ENCODE peak calls at places on chromosome 17, in eight cellular contexts. C is GM23248; K is pancreas; J is right lobe of liver; H is aorta; D is K562; F is adipocyte; V is CD4-positive, CD25-positive, alpha-beta regulatory T cell. U is an unnamed sample.
A peak's percentile ranks its signal among the peaks of the same experiment; 100 is the strongest.

GRCh38 chr17:73968680-73969079 is 234.8 kb upstream of the RPL38 start:
- DNase-seq in F (no peak), K (no peak), C (no peak), D (no peak), V (no peak), J (no peak), H (no peak), U (no peak)

GRCh38 chr17:77821114-77821513 is 137.4 kb upstream of the TNRC6C start:
- DNase-seq in F (no peak), H (peak; percentile 70), K (no peak), D (peak; percentile 32), V (no peak), J (no peak), C (no peak), U (peak; percentile 56)

GRCh38 chr17:31392856-31393748 is 1.6 kb downstream of the RAB11FIP4 start:
- DNase-seq in D (no peak), K (no peak), J (peak; percentile 40), C (no peak), F (no peak), H (peak; percentile 72), V (no peak), U (no peak)

GRCh38 chr17:62562656-62563055 is 64.8 kb upstream of the MRC2 start:
- DNase-seq in J (no peak), D (no peak), K (no peak), C (peak; percentile 59), H (no peak), F (peak; percentile 57), V (no peak), U (no peak)

GRCh38 chr17:50943575-50943933 is 77.4 kb upstream of the TOB1 start:
- DNase-seq in C (no peak), K (peak; percentile 30), V (no peak), D (no peak), J (peak; percentile 59), F (no peak), H (peak; percentile 52), U (peak; percentile 68)

GRCh38 chr17:37802712-37803416 is 58.0 kb upstream of the HNF1B start:
- DNase-seq in C (peak; percentile 71), K (no peak), H (no peak), J (peak; percentile 82), D (no peak), F (peak; percentile 70), V (no peak), U (peak; percentile 29)

GRCh38 chr17:82705756-82706155 is 7.3 kb upstream of the RAB40B start:
- DNase-seq in C (no peak), K (no peak), D (no peak), F (no peak), V (no peak), H (no peak), J (no peak), U (no peak)

GRCh38 chr17:80600586-80600985 is 55.9 kb downstream of the RPTOR start:
- DNase-seq in D (no peak), F (no peak), J (no peak), C (no peak), V (no peak), H (no peak), K (no peak), U (no peak)

GRCh38 chr17:50180593-50180992 is 14.8 kb downstream of the SGCA start:
- DNase-seq in F (no peak), V (no peak), K (no peak), J (no peak), H (peak; percentile 74), D (no peak), C (no peak), U (no peak)

DNA sequence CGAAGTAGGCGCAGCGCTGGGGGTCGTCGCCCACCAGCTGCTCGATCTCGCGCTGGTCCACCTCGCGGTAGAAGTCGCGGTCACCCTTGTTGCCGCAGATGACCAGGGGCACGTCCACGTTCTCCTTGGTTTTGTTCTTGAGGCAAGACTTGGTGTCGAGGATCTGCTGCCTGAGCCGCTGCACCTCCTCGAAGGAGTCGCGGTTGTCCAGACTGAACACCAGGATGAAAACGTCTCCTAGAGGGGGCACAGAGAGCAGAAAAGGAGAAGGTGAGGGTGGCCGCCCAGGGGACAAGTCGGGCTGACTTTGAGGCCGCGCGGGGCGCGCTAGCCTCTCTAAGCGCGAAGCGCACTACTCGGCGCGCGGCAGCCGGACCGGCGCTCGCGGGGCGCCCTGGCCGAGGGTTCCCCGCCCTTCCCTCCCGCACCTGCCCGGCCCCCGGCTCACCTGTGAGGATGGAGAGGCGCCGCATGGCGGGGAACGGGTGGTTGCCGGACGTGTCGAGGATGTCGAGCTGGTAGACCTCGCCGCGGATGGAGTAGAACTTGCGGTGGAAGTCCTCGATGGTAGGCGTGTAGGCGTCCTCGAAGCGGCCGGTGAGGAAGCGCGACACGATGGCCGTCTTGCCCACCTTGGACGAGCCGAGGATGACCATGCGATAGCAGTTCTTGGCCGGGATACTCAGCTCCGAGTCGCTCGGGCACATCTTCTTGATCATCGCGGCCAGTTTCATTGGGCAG is 577 bp downstream of the RASD1 start:
- DNase-seq in K (peak; percentile 43), D (no peak), H (peak; percentile 83), C (peak; percentile 56), F (no peak), J (peak; percentile 46), V (peak; percentile 30), U (no peak)
- H3K4me3 ChIP-seq in K (peak overlapping the region; percentile 52), D (no peak overlapping the region), H (no peak overlapping the region), C (peak overlapping the region; percentile 85), F (peak overlapping the region; percentile 95), J (peak overlapping the region; percentile 55), V (no peak overlapping the region), U (peak overlapping the region; percentile 56)

GRCh38 chr17:22462461-22462860 is 770.1 kb downstream of the KCNJ18 start:
- DNase-seq in V (no peak), H (no peak), F (no peak), C (no peak), D (no peak), K (no peak), J (no peak), U (no peak)
- H3K9me3 ChIP-seq in V (peaks cover 11% of the 10 kb centered on the region), H (no peaks in the 10 kb centered on the region), F (no peaks in the 10 kb centered on the region), C (no peaks in the 10 kb centered on the region), D (no peaks in the 10 kb centered on the region), K (no peaks in the 10 kb centered on the region), J (no peaks in the 10 kb centered on the region), U (no peaks in the 10 kb centered on the region)

DNA sequence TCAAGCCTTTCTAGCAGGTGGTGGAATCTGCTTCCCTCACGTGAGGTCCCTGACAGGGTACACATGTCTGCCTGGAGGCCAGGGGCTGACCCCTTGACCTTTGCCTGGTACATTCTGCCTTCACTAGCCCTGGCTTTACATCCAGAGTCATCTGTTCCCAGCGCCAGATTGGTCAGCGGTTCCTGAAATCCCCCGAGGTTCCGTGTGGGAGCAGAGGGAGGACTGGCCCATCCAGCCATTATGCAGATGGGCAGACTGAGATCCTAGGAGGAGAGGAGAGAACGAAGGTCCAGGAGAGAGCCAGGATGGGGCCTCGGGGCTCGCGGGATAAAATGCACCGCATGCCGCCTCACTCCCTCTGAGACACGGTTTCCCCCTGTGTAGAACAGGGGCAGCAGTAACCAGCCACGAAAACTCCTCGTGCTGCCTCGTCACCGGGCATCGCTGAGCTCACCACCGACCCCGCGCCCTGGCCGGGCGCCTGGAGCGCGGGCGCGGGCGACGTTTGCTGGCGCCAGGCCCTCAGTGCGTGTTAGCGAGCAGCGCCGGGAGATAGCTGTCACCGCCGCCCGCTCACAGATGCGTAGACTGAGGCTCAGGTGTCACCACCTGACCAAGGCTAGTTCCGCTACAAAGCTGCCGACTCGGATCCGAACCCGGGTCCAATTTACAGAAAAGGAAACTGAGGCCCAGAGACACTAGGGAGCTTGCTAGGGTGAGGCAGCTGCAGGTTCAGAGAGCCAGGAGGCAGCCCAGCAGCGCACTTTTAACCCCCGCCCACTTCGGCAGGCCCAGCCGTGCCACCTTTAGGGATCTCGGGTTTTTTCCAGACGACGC is 811 bp upstream of the MAP2K3 start:
- DNase-seq in C (peak; percentile 67), J (peak; percentile 67), D (no peak), F (no peak), V (no peak), K (no peak), H (peak; percentile 89), U (no peak)
- H3K4me1 ChIP-seq in C (peaks cover 32% of the 10 kb centered on the region), J (peaks cover 4% of the 10 kb centered on the region), D (peaks cover 14% of the 10 kb centered on the region), F (peaks cover 51% of the 10 kb centered on the region), V (peaks cover 64% of the 10 kb centered on the region), K (peaks cover 23% of the 10 kb centered on the region), H (no peaks in the 10 kb centered on the region), U (no peaks in the 10 kb centered on the region)

DNA sequence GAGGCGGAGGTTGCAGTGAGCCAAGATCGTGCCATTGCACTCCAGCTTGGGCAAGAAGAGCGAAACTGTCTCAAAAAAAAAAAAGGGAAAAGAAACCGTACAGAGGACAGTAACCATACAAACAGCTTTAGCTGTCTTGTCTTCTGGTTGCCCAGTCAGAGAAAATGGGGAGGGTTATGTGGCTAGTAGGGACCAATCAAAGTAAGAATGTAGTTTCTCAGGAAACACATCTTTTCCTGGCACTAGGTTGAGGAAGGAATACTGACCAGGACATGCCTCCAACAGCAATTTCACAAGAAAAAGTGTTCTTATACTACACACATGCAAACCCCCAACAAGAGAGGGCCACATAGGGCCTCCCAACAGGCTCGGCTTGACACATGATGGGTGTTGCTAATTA is 2.1 kb downstream of the MIF4GD start:
- DNase-seq in J (no peak), D (no peak), V (no peak), H (no peak), C (peak; percentile 11), F (no peak), K (no peak), U (no peak)
- H3K4me3 ChIP-seq in J (no peak overlapping the region), D (no peak overlapping the region), V (no peak overlapping the region), H (no peak overlapping the region), C (no peak overlapping the region), F (no peak overlapping the region), K (no peak overlapping the region), U (no peak overlapping the region)

GRCh38 chr17:81648707-81649085 is 7.6 kb downstream of the PDE6G start:
- DNase-seq in J (no peak), D (no peak), H (no peak), V (no peak), F (no peak), C (no peak), K (no peak), U (no peak)
- H3K9me3 ChIP-seq in J (no peaks in the 10 kb centered on the region), D (peaks cover 6% of the 10 kb centered on the region), H (peaks cover 2% of the 10 kb centered on the region), V (no peaks in the 10 kb centered on the region), F (no peaks in the 10 kb centered on the region), C (no peaks in the 10 kb centered on the region), K (no peaks in the 10 kb centered on the region), U (no peaks in the 10 kb centered on the region)

GRCh38 chr17:16882243-16882925 is 89.5 kb downstream of the TNFRSF13B start:
- DNase-seq in K (no peak), D (no peak), J (no peak), H (no peak), V (no peak), F (no peak), C (no peak), U (no peak)

GRCh38 chr17:16888413-16889087 is 83.4 kb downstream of the TNFRSF13B start:
- DNase-seq in C (peak; percentile 61), J (no peak), D (no peak), V (no peak), H (no peak), K (no peak), F (no peak), U (no peak)

GRCh38 chr17:16889088-16889465 is 82.8 kb downstream of the TNFRSF13B start:
- DNase-seq in K (no peak), J (no peak), H (no peak), C (no peak), D (no peak), F (no peak), V (no peak), U (no peak)

GRCh38 chr17:16886655-16887322 is 85.1 kb downstream of the TNFRSF13B start:
- DNase-seq in J (no peak), D (no peak), V (no peak), F (no peak), K (no peak), C (peak; percentile 42), H (no peak), U (no peak)

GRCh38 chr17:16887523-16888095 is 84.3 kb downstream of the TNFRSF13B start:
- DNase-seq in K (no peak), J (no peak), F (no peak), C (no peak), H (no peak), D (no peak), V (no peak), U (no peak)
- H3K4me1 ChIP-seq in K (no peaks in the 10 kb centered on the region), J (no peaks in the 10 kb centered on the region), F (peaks cover 5% of the 10 kb centered on the region), C (no peaks in the 10 kb centered on the region), H (no peaks in the 10 kb centered on the region), D (no peaks in the 10 kb centered on the region), V (no peaks in the 10 kb centered on the region), U (no peaks in the 10 kb centered on the region)